ENCODE peak calls at places on chromosome 22, in six cellular contexts. M is stomach, T is sigmoid colon, E is endothelial cell of umbilical vein, F is HL-60, C is vagina. U is an unnamed sample.

GRCh38 chr22:31045900-31046587 is 35.1 kb upstream of the SMTN start:
- DNase-seq in M (no peak), T (peak; percentile 56), E (no peak), F (no peak), C (no peak), U (no peak)

GRCh38 chr22:28981818-28982499 is 79.7 kb downstream of the C22orf31 start:
- DNase-seq in M (no peak), T (no peak), E (no peak), F (no peak), C (no peak), U (no peak)

GRCh38 chr22:24323695-24324094 is 53.1 kb downstream of the SPECC1L start:
- DNase-seq in M (no peak), T (no peak), E (peak; percentile 12), F (no peak), C (no peak), U (no peak)

GRCh38 chr22:27466229-27466628 is 335.3 kb downstream of the MN1 start:
- DNase-seq in M (no peak), T (no peak), E (no peak), F (no peak), C (no peak), U (no peak)

GRCh38 chr22:32744560-32744959 is 56.9 kb upstream of the TIMP3 start:
- DNase-seq in M (no peak), T (no peak), E (no peak), F (no peak), C (no peak), U (no peak)

GRCh38 chr22:48261706-48262105 is 1499.3 kb downstream of the TBC1D22A start:
- DNase-seq in M (no peak), T (no peak), E (no peak), F (no peak), C (no peak), U (no peak)

GRCh38 chr22:17370036-17370765 is 941 bp downstream of the CECR2 start:
- DNase-seq in M (no peak), T (no peak), E (no peak), F (no peak), C (no peak), U (no peak)

GRCh38 chr22:38243007-38243775 is 29.6 kb downstream of the TMEM184B start:
- DNase-seq in M (peak; percentile 71), T (no peak), E (no peak), F (no peak), C (no peak), U (no peak)

GRCh38 chr22:16956290-16956689 is 51.7 kb downstream of the GAB4 start:
- DNase-seq in M (no peak), T (no peak), E (no peak), F (no peak), C (no peak), U (peak; percentile 79)

GRCh38 chr22:29380032-29380781 is 8.2 kb downstream of the AP1B1 start:
- DNase-seq in M (no peak), T (no peak), E (peak; percentile 66), F (no peak), C (no peak), U (no peak)

GRCh38 chr22:22866381-22867111 is 21.1 kb upstream of the IGLL5 start:
- DNase-seq in M (no peak), T (no peak), E (no peak), F (no peak), C (peak; percentile 61), U (peak; percentile 62)

GRCh38 chr22:29683536-29683935 is 36.3 kb upstream of the CABP7 start:
- DNase-seq in M (no peak), T (no peak), E (no peak), F (no peak), C (no peak), U (no peak)

GRCh38 chr22:32725369-32725988 is 76.0 kb upstream of the TIMP3 start:
- DNase-seq in M (no peak), T (no peak), E (no peak), F (no peak), C (no peak), U (no peak)

GRCh38 chr22:26708256-26709009 is 51.0 kb downstream of the MIAT start:
- DNase-seq in M (no peak), T (no peak), E (no peak), F (no peak), C (no peak), U (no peak)

GRCh38 chr22:31229402-31230140 is 17.5 kb downstream of the LIMK2 start:
- DNase-seq in M (peak; percentile 81), T (peak; percentile 84), E (peak; percentile 82), F (no peak), C (no peak), U (no peak)

GRCh38 chr22:27299181-27300085 is 502.1 kb downstream of the MN1 start:
- DNase-seq in M (no peak), T (no peak), E (peak; percentile 85), F (no peak), C (no peak), U (no peak)

GRCh38 chr22:33005476-33005875 is 52.7 kb downstream of the SYN3 start:
- DNase-seq in M (no peak), T (no peak), E (no peak), F (no peak), C (no peak), U (no peak)

GRCh38 chr22:16955678-16956210 is 52.3 kb downstream of the GAB4 start:
- DNase-seq in M (no peak), T (no peak), E (no peak), F (no peak), C (no peak), U (peak; percentile 90)

GRCh38 chr22:26835929-26836528 is 178.6 kb downstream of the MIAT start:
- DNase-seq in M (peak; percentile 36), T (no peak), E (peak; percentile 42), F (peak; percentile 15), C (no peak), U (no peak)

GRCh38 chr22:42396621-42397331 is 35.4 kb downstream of the NFAM1 start:
- DNase-seq in M (no peak), T (no peak), E (no peak), F (no peak), C (no peak), U (no peak)

GRCh38 chr22:23845661-23846469 is 7.1 kb upstream of the DERL3 start:
- DNase-seq in M (no peak), T (no peak), E (no peak), F (no peak), C (no peak), U (no peak)

GRCh38 chr22:42560381-42560780 is 6.6 kb downstream of the SERHL2 start:
- DNase-seq in M (no peak), T (no peak), E (no peak), F (no peak), C (no peak), U (no peak)

GRCh38 chr22:30705710-30706651 is 11.3 kb downstream of the OSBP2 start:
- DNase-seq in M (no peak), T (no peak), E (no peak), F (peak; percentile 49), C (no peak), U (no peak)

GRCh38 chr22:24066260-24066659 is 55.2 kb downstream of the CABIN1 start:
- DNase-seq in M (no peak), T (peak; percentile 34), E (no peak), F (no peak), C (no peak), U (no peak)

GRCh38 chr22:48147404-48147803 is 1385.0 kb downstream of the TBC1D22A start:
- DNase-seq in M (no peak), T (no peak), E (no peak), F (no peak), C (no peak), U (no peak)

GRCh38 chr22:32760815-32761214 is 40.7 kb upstream of the TIMP3 start:
- DNase-seq in M (no peak), T (no peak), E (no peak), F (no peak), C (no peak), U (no peak)

GRCh38 chr22:33707581-33707980 is 212.7 kb downstream of the LARGE1 start:
- DNase-seq in M (no peak), T (no peak), E (no peak), F (no peak), C (no peak), U (no peak)

GRCh38 chr22:41449321-41449720 is 2.7 kb upstream of the TOB2 start:
- DNase-seq in M (no peak), T (no peak), E (no peak), F (no peak), C (no peak), U (no peak)

GRCh38 chr22:41273128-41273527 is 12.9 kb downstream of the RANGAP1 start:
- DNase-seq in M (no peak), T (no peak), E (no peak), F (no peak), C (no peak), U (no peak)

GRCh38 chr22:29773233-29773632 is 6.1 kb downstream of the UQCR10 start:
- DNase-seq in M (no peak), T (no peak), E (no peak), F (no peak), C (no peak), U (no peak)

GRCh38 chr22:25709758-25710157 is 32.2 kb upstream of the MYO18B start:
- DNase-seq in M (no peak), T (no peak), E (no peak), F (no peak), C (no peak), U (no peak)

GRCh38 chr22:19772673-19773469 is 12.3 kb downstream of the TBX1 start:
- DNase-seq in M (peak; percentile 51), T (no peak), E (peak; percentile 83), F (no peak), C (no peak), U (no peak)
- TF ChIP-seq POLR2AphosphoS5 in M (no peak), T (no peak), E (peak; percentile 28), F (no peak), C (no peak), U (no peak)

GRCh38 chr22:39422101-39422500 is 22.5 kb downstream of the TAB1 start:
- DNase-seq in M (no peak), T (no peak), E (no peak), F (no peak), C (no peak), U (no peak)

GRCh38 chr22:39419911-39420310 is 20.3 kb downstream of the TAB1 start:
- DNase-seq in M (no peak), T (no peak), E (no peak), F (no peak), C (no peak), U (no peak)

GRCh38 chr22:39423976-39424375 is 24.4 kb downstream of the TAB1 start:
- DNase-seq in M (no peak), T (no peak), E (no peak), F (no peak), C (no peak), U (no peak)

GRCh38 chr22:39421691-39422090 is 22.1 kb downstream of the TAB1 start:
- DNase-seq in M (no peak), T (no peak), E (no peak), F (no peak), C (no peak), U (no peak)

GRCh38 chr22:39422721-39423120 is 23.1 kb downstream of the TAB1 start:
- DNase-seq in M (no peak), T (no peak), E (no peak), F (no peak), C (no peak), U (no peak)
- TF ChIP-seq POLR2AphosphoS5 in M (no peak), T (no peak), E (no peak), F (no peak), C (no peak), U (no peak)

GRCh38 chr22:50311606-50312351 is 4.3 kb upstream of the PLXNB2 start:
- DNase-seq in M (no peak), T (peak; percentile 59), E (no peak), F (no peak), C (no peak), U (no peak)
- TF ChIP-seq POLR2AphosphoS5 in M (no peak), T (no peak), E (no peak), F (no peak), C (no peak), U (no peak)

GRCh38 chr22:36086629-36087254 is 58.1 kb upstream of the RBFOX2 start:
- DNase-seq in M (no peak), T (peak; percentile 27), E (no peak), F (no peak), C (no peak), U (no peak)
- TF ChIP-seq POLR2AphosphoS5 in M (no peak), T (no peak), E (no peak), F (no peak), C (no peak), U (no peak)

U was measured in esophagus muscularis mucosa.